ENCODE peak calls at places on chromosomes 2 and 18, in five cellular contexts. E, U, Y, V and D are unnamed samples.

GRCh38 chr2:101983486-101983885 is 8.3 kb upstream of the IL1R2 start:
- DNase-seq in Y (no peak), E (no peak), V (no peak), U (no peak), D (no peak)

GRCh38 chr2:239158641-239159475 is 242.0 kb downstream of the HDAC4 start:
- DNase-seq in U (peak), V (no peak), Y (no peak), E (peak), D (no peak)

GRCh38 chr2:172234716-172235661 is 132.3 kb upstream of the DLX2 start:
- DNase-seq in Y (no peak), E (no peak), V (peak), U (peak), D (no peak)

GRCh38 chr2:232628466-232629200 is 4.8 kb upstream of the EFHD1 start:
- DNase-seq in V (peak), Y (no peak), E (peak), U (no peak), D (no peak)

GRCh38 chr2:178363252-178363651 is 87.7 kb downstream of the PRKRA start:
- DNase-seq in V (no peak), E (no peak), Y (peak), U (no peak), D (peak)

GRCh38 chr2:29260151-29260772 is 145.0 kb downstream of the CLIP4 start:
- DNase-seq in Y (peak), U (no peak), V (no peak), E (no peak), D (no peak)

GRCh38 chr2:174181368-174181767 is 67.0 kb downstream of the OLA1 start:
- DNase-seq in V (no peak), E (no peak), U (no peak), Y (no peak), D (no peak)

GRCh38 chr2:241215421-241215820 is 26.9 kb downstream of the ANO7 start:
- DNase-seq in U (no peak), E (no peak), Y (no peak), V (no peak), D (no peak)

GRCh38 chr2:149330127-149331022 is at the start of gene LYPD6:
- DNase-seq in V (peak), U (peak), E (peak), Y (peak), D (no peak)

GRCh38 chr18:23311346-23312103 is 141.6 kb upstream of the RIOK3 start:
- DNase-seq in E (peak), U (no peak), Y (peak), V (peak), D (no peak)

GRCh38 chr18:57352271-57352701 is at the start of gene ST8SIA3:
- DNase-seq in U (no peak), V (no peak), Y (no peak), E (no peak), D (no peak)

GRCh38 chr2:218781691-218782528 is at the start of gene CYP27A1:
- DNase-seq in Y (peak), V (peak), E (peak), U (peak), D (no peak)

GRCh38 chr2:201661366-201661765 is 18.1 kb upstream of the TMEM237 start:
- DNase-seq in V (no peak), E (no peak), U (no peak), Y (no peak), D (no peak)

GRCh38 chr2:201665420-201666158 is 22.3 kb upstream of the TMEM237 start:
- DNase-seq in U (no peak), E (no peak), Y (no peak), V (no peak), D (no peak)

GRCh38 chr2:201660293-201660895 is 17.1 kb upstream of the TMEM237 start:
- DNase-seq in V (no peak), U (no peak), Y (no peak), E (no peak), D (no peak)

GRCh38 chr2:201668402-201668801 is 25.1 kb upstream of the TMEM237 start:
- DNase-seq in U (no peak), E (no peak), V (no peak), Y (no peak), D (no peak)

GRCh38 chr2:201664334-201664733 is 21.0 kb upstream of the TMEM237 start:
- DNase-seq in U (no peak), Y (no peak), V (no peak), E (no peak), D (no peak)
- TF ChIP-seq CTCF in U (no peak), Y (no peak), V (no peak), E (no peak), D (no peak)

GRCh38 chr2:73072416-73072815 is 904 bp upstream of the SFXN5 start:
- DNase-seq in Y (no peak), U (no peak), V (no peak), E (no peak), D (no peak)
- H3K4me3 ChIP-seq in Y (no peak), U (peak), V (peak), E (peak), D (no peak)

DNA sequence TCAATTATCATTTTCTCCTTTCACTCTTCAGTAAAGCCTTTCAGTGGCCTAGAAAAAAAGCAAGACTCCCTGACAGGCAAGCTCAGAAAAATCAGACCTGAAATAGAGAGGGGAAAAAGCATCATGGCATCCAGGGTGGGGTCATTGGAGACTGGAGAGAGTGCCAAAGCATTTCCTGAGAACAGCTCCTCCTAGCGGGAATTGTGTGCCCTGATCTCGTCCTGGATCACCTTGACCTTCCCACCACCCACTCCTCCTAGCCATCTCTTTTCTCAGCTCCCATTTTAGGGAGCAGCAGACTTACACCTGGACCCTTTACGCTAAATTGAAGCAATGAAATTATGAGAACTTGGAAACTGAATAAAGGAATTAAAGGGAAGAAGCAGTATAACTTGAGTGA is 176.6 kb downstream of the VWC2L start:
- DNase-seq in V (no peak), U (no peak), E (no peak), Y (peak), D (no peak)
- TF ChIP-seq CTCF in V (no peak), U (no peak), E (no peak), Y (peak), D (no peak)

GRCh38 chr18:44839239-44839666 is 158.6 kb downstream of the SETBP1 start:
- DNase-seq in E (peak), U (peak), Y (peak), V (peak), D (no peak)
- H3K4me3 ChIP-seq in E (no peak), U (no peak), Y (no peak), V (no peak), D (no peak)